ENCODE peak calls at places on chromosomes 4 and X, in eight cellular contexts. B is fibroblast of pulmonary artery; X is MM.1S; I is BE2C; K is CD8-positive, alpha-beta T cell; A is bronchial epithelial cell; F is cardiac muscle cell; N is fibroblast of mammary gland. S is an unnamed sample.

GRCh38 chr4:183455431-183456145 is 11.2 kb downstream of the CDKN2AIP start:
- DNase-seq in B (no peak), X (no peak), I (no peak), K (no peak), A (no peak), F (no peak), N (peak; percentile 26), S (no peak)

GRCh38 chr4:184021389-184021788 is 116.3 kb downstream of the STOX2 start:
- DNase-seq in B (no peak), X (no peak), I (no peak), K (no peak), A (peak; percentile 84), F (no peak), N (no peak), S (no peak)

GRCh38 chr4:183905081-183905592 is at the start of gene STOX2:
- DNase-seq in B (peak; percentile 32), X (no peak), I (peak; percentile 93), K (no peak), A (peak; percentile 61), F (peak; percentile 93), N (peak; percentile 34), S (peak; percentile 88)

GRCh38 chrX:66030505-66031317 is 9.2 kb downstream of the VSIG4 start:
- DNase-seq in B (peak; percentile 41), X (no peak), I (no peak), K (no peak), A (peak; percentile 13), F (peak; percentile 15), N (peak; percentile 31), S (no peak)

GRCh38 chr4:172104534-172104933 is 291.3 kb downstream of the GALNTL6 start:
- DNase-seq in B (no peak), X (no peak), I (no peak), K (no peak), A (no peak), F (no peak), N (peak; percentile 0), S (no peak)

GRCh38 chr4:152937535-152938236 is 1.6 kb downstream of the FHDC1 start:
- DNase-seq in B (no peak), X (peak; percentile 32), I (peak; percentile 27), K (no peak), A (no peak), F (peak; percentile 37), N (peak; percentile 40), S (peak; percentile 23)

GRCh38 chr4:13944095-13944501 is 316.6 kb upstream of the BOD1L1 start:
- DNase-seq in B (no peak), X (no peak), I (no peak), K (no peak), A (peak; percentile 91), F (no peak), N (no peak), S (peak; percentile 60)

GRCh38 chr4:186622788-186623464 is 67.6 kb upstream of the MTNR1A start:
- DNase-seq in B (peak; percentile 85), X (no peak), I (no peak), K (no peak), A (no peak), F (no peak), N (peak; percentile 78), S (no peak)

GRCh38 chrX:48509245-48509590 is 426 bp downstream of the PORCN start:
- DNase-seq in B (no peak), X (no peak), I (no peak), K (no peak), A (no peak), F (no peak), N (no peak), S (no peak)

GRCh38 chrX:31319586-31319985 is 247.7 kb upstream of the FTHL17 start:
- DNase-seq in B (no peak), X (no peak), I (no peak), K (no peak), A (no peak), F (no peak), N (no peak), S (no peak)

GRCh38 chr4:176425035-176425434 is 105.3 kb downstream of the SPCS3 start:
- DNase-seq in B (peak; percentile 73), X (no peak), I (no peak), K (no peak), A (peak; percentile 83), F (no peak), N (peak; percentile 48), S (no peak)

GRCh38 chr4:168978001-168978700 is 31.9 kb downstream of the CBR4 start:
- DNase-seq in B (peak; percentile 57), X (no peak), I (no peak), K (no peak), A (peak; percentile 15), F (no peak), N (peak; percentile 31), S (no peak)

GRCh38 chr4:38949416-38950051 is 81.9 kb downstream of the FAM114A1 start:
- DNase-seq in B (peak; percentile 43), X (peak; percentile 38), I (no peak), K (peak; percentile 2), A (peak; percentile 65), F (no peak), N (peak; percentile 59), S (no peak)

GRCh38 chrX:134623293-134624045 is 34.8 kb downstream of the PLAC1 start:
- DNase-seq in B (peak; percentile 59), X (no peak), I (no peak), K (no peak), A (peak; percentile 37), F (no peak), N (no peak), S (no peak)

GRCh38 chrX:134622813-134623185 is 35.5 kb downstream of the PLAC1 start:
- DNase-seq in B (peak; percentile 25), X (no peak), I (no peak), K (no peak), A (peak; percentile 53), F (no peak), N (no peak), S (no peak)

GRCh38 chrX:134622056-134622812 is 36.0 kb downstream of the PLAC1 start:
- DNase-seq in B (peak; percentile 86), X (peak; percentile 93), I (no peak), K (no peak), A (peak; percentile 79), F (no peak), N (peak; percentile 86), S (peak; percentile 5)

GRCh38 chrX:134625315-134625718 is 33.0 kb downstream of the PLAC1 start:
- DNase-seq in B (peak; percentile 49), X (no peak), I (no peak), K (no peak), A (no peak), F (no peak), N (peak; percentile 72), S (peak; percentile 14)

GRCh38 chrX:134624046-134624430 is 34.2 kb downstream of the PLAC1 start:
- DNase-seq in B (peak; percentile 45), X (no peak), I (no peak), K (no peak), A (no peak), F (no peak), N (no peak), S (no peak)
- TF ChIP-seq CTCF in B (no peak), X (no peak), I (no peak), K (no peak), A (no peak), F (no peak), N (no peak), S (no peak)

DNA sequence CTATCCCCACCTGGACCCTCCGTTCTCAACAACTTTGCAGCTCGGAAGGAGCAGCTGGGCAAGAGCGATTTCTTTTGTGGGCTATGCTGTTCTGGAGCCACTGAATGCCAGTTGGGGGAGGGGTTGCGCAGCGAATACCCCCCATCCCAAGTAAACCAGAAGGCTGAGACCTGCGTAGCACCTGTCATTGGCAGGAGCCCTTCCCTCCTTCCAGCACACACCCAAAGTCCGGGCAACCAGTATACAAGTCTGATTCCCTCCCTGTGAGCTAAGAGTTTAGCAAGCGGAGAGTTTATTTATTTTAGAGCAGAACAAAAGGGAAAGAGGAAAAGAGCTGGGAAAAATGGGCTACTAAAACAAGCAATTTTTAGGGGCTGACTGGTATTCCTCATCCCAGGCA is 544 bp downstream of the TMEM35A start:
- DNase-seq in B (no peak), X (no peak), I (no peak), K (no peak), A (no peak), F (no peak), N (no peak), S (no peak)
- H3K4me3 ChIP-seq in B (peak overlapping the region; percentile 55), X (no peak overlapping the region), I (no peak overlapping the region), K (no peak overlapping the region), A (no peak overlapping the region), F (peak overlapping the region; percentile 34), N (peak overlapping the region; percentile 39), S (peak overlapping the region; percentile 3)

DNA sequence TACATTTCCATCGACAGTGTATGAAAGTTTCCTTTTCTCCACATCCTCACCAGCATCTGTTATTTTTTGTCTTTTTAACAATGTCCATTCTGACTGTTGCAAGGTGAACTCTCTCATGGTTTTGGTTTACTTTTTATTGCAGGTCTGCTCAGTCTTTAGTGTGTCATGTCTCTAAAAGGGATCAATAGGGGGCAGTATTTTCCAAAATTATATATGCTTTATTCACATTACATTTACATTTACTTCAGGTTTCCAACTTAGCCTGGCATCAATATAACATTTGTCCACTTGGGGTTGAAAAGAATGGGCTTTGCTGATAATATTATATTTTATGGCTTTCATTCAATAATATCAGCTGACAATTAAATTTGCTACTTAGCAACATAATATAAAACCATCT is 265.0 kb upstream of the SLITRK2 start:
- DNase-seq in B (no peak), X (no peak), I (no peak), K (no peak), A (no peak), F (no peak), N (peak; percentile 1), S (no peak)
- TF ChIP-seq CTCF in B (no peak), X (no peak), I (no peak), K (no peak), A (no peak), F (no peak), N (no peak), S (no peak)

DNA sequence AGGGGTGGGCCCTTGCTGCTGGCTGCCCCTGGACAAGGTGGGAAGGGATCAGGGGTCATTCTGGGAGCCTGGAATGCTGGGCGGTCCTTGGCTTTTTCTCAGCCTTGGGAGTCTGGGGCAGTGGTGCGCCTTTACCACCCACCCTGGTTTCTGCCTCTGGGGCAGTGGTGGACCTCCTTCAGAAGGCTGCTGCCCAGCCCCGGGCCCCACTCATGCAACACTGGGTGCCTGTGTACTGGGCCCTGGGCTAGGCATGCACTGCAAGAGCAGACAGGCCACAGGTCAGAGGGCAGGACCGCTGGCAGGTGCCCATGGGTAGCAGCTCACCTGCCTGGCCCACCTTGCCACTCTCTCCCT is 4.3 kb downstream of the SH3BP2 start:
- DNase-seq in B (no peak), X (no peak), I (peak; percentile 8), K (no peak), A (no peak), F (no peak), N (no peak), S (no peak)
- H3K4me3 ChIP-seq in B (no peak overlapping the region), X (no peak overlapping the region), I (no peak overlapping the region), K (no peak overlapping the region), A (no peak overlapping the region), F (no peak overlapping the region), N (no peak overlapping the region), S (no peak overlapping the region)

S was measured in heart right ventricle.